ENCODE peak calls at places on chromosomes 7 and 10, in eight cellular contexts. Q is fibroblast of the aortic adventitia, X is fibroblast of lung, O is K562, G is upper lobe of right lung, P is mammary epithelial cell, Y is psoas muscle, K is activated B cell treated with CpG ODN at 0.5 μM for 24 hours. F is an unnamed sample.

GRCh38 chr10:53403688-53404087 is 631.1 kb upstream of the MBL2 start:
- DNase-seq in Q (peak), X (peak), O (no peak), G (peak), P (no peak), Y (peak), K (no peak), F (peak)

GRCh38 chr7:85595639-85596268 is 408.9 kb upstream of the SEMA3D start:
- DNase-seq in Q (peak), X (peak), O (no peak), G (no peak), P (peak), Y (no peak), K (no peak), F (no peak)

GRCh38 chr7:138992052-138992531 is 10.9 kb upstream of the KIAA1549 start:
- DNase-seq in Q (peak), X (no peak), O (no peak), G (no peak), P (no peak), Y (no peak), K (no peak), F (no peak)

GRCh38 chr7:90661290-90662151 is 65.4 kb downstream of the CDK14 start:
- DNase-seq in Q (peak), X (peak), O (no peak), G (no peak), P (peak), Y (no peak), K (no peak), F (no peak)

GRCh38 chr10:67883710-67884312 is 645 bp upstream of the SIRT1 start:
- DNase-seq in Q (peak), X (no peak), O (peak), G (no peak), P (no peak), Y (no peak), K (no peak), F (no peak)

GRCh38 chr7:39892361-39892760 is 57.7 kb upstream of the CDK13 start:
- DNase-seq in Q (no peak), X (no peak), O (no peak), G (no peak), P (peak), Y (no peak), K (no peak), F (no peak)

GRCh38 chr10:91700788-91701444 is 68.0 kb upstream of the PPP1R3C start:
- DNase-seq in Q (peak), X (peak), O (no peak), G (no peak), P (peak), Y (no peak), K (no peak), F (no peak)

GRCh38 chr7:71329030-71329668 is 197.2 kb downstream of the GALNT17 start:
- DNase-seq in Q (no peak), X (no peak), O (no peak), G (no peak), P (no peak), Y (no peak), K (no peak), F (no peak)

GRCh38 chr10:105473170-105473569 is 832.1 kb downstream of the SORCS3 start:
- DNase-seq in Q (no peak), X (no peak), O (no peak), G (no peak), P (no peak), Y (no peak), K (no peak), F (no peak)

GRCh38 chr10:30494558-30494957 is 60.6 kb downstream of the MAP3K8 start:
- DNase-seq in Q (no peak), X (no peak), O (no peak), G (no peak), P (no peak), Y (no peak), K (no peak), F (no peak)

GRCh38 chr7:119320316-119320715 is 952.7 kb upstream of the KCND2 start:
- DNase-seq in Q (no peak), X (no peak), O (no peak), G (no peak), P (peak), Y (no peak), K (no peak), F (no peak)

GRCh38 chr7:66697451-66698438 is 42.8 kb upstream of the RABGEF1 start:
- DNase-seq in Q (peak), X (peak), O (no peak), G (no peak), P (peak), Y (peak), K (no peak), F (no peak)

GRCh38 chr10:16612148-16612742 is 90.6 kb upstream of the C1QL3 start:
- DNase-seq in Q (peak), X (peak), O (peak), G (no peak), P (peak), Y (no peak), K (no peak), F (no peak)

GRCh38 chr10:87818505-87819273 is 663 bp upstream of the ATAD1 start:
- DNase-seq in Q (peak), X (peak), O (peak), G (peak), P (peak), Y (no peak), K (no peak), F (no peak)

GRCh38 chr10:71273506-71273905 is 45.6 kb upstream of the SLC29A3 start:
- DNase-seq in Q (no peak), X (no peak), O (no peak), G (no peak), P (no peak), Y (no peak), K (no peak), F (peak)

GRCh38 chr7:55575098-55575497 is 2.8 kb upstream of the VOPP1 start:
- DNase-seq in Q (no peak), X (no peak), O (no peak), G (no peak), P (no peak), Y (no peak), K (no peak), F (no peak)

GRCh38 chr10:24360286-24361127 is 151.6 kb downstream of the KIAA1217 start:
- DNase-seq in Q (peak), X (peak), O (peak), G (no peak), P (peak), Y (peak), K (no peak), F (no peak)

GRCh38 chr7:2626498-2627117 is 5.2 kb upstream of the TTYH3 start:
- DNase-seq in Q (peak), X (peak), O (no peak), G (no peak), P (no peak), Y (no peak), K (no peak), F (no peak)

GRCh38 chr10:103042129-103042528 is 124.0 kb downstream of the CNNM2 start:
- DNase-seq in Q (no peak), X (no peak), O (no peak), G (no peak), P (peak), Y (no peak), K (no peak), F (no peak)

GRCh38 chr7:106418526-106418925 is 133.7 kb upstream of the NAMPT start:
- DNase-seq in Q (peak), X (peak), O (no peak), G (no peak), P (peak), Y (no peak), K (no peak), F (no peak)

GRCh38 chr10:27783660-27784059 is 38.0 kb upstream of the MKX start:
- DNase-seq in Q (no peak), X (peak), O (peak), G (no peak), P (peak), Y (no peak), K (no peak), F (no peak)

GRCh38 chr7:31065021-31065593 is 13.0 kb downstream of the ADCYAP1R1 start:
- DNase-seq in Q (no peak), X (no peak), O (peak), G (no peak), P (no peak), Y (no peak), K (no peak), F (no peak)

GRCh38 chr10:84523509-84523908 is 195.1 kb downstream of the CCSER2 start:
- DNase-seq in Q (peak), X (no peak), O (peak), G (no peak), P (no peak), Y (no peak), K (no peak), F (no peak)

GRCh38 chr10:132577350-132578005 is 39.9 kb downstream of the INPP5A start:
- DNase-seq in Q (no peak), X (no peak), O (peak), G (no peak), P (no peak), Y (no peak), K (no peak), F (peak)

GRCh38 chr10:124403548-124403947 is 15.2 kb downstream of the OAT start:
- DNase-seq in Q (peak), X (peak), O (peak), G (no peak), P (peak), Y (no peak), K (no peak), F (no peak)

GRCh38 chr7:131803861-131804260 is 247.4 kb upstream of the PODXL start:
- DNase-seq in Q (no peak), X (no peak), O (no peak), G (no peak), P (no peak), Y (no peak), K (no peak), F (no peak)

GRCh38 chr10:74977072-74977471 is 134.4 kb upstream of the SAMD8 start:
- DNase-seq in Q (no peak), X (no peak), O (no peak), G (no peak), P (no peak), Y (no peak), K (no peak), F (no peak)

GRCh38 chr10:74973993-74974392 is 137.5 kb upstream of the SAMD8 start:
- DNase-seq in Q (no peak), X (no peak), O (no peak), G (no peak), P (no peak), Y (no peak), K (no peak), F (no peak)

GRCh38 chr10:74975758-74976157 is 135.7 kb upstream of the SAMD8 start:
- DNase-seq in Q (no peak), X (no peak), O (no peak), G (no peak), P (no peak), Y (no peak), K (no peak), F (no peak)

GRCh38 chr10:74977913-74978847 is 133.3 kb upstream of the SAMD8 start:
- DNase-seq in Q (no peak), X (no peak), O (no peak), G (no peak), P (no peak), Y (no peak), K (no peak), F (no peak)

GRCh38 chr10:74976565-74976964 is 134.9 kb upstream of the SAMD8 start:
- DNase-seq in Q (no peak), X (no peak), O (no peak), G (no peak), P (no peak), Y (no peak), K (no peak), F (no peak)
- TF ChIP-seq CTCF in Q (no peak), X (no peak), O (peak), G (no peak), P (no peak), Y (no peak), K (no peak), F (no peak)

GRCh38 chr10:95196053-95196452 is 2.0 kb downstream of the ACSM6 start:
- DNase-seq in Q (no peak), X (no peak), O (no peak), G (no peak), P (no peak), Y (no peak), K (no peak), F (no peak)

DNA sequence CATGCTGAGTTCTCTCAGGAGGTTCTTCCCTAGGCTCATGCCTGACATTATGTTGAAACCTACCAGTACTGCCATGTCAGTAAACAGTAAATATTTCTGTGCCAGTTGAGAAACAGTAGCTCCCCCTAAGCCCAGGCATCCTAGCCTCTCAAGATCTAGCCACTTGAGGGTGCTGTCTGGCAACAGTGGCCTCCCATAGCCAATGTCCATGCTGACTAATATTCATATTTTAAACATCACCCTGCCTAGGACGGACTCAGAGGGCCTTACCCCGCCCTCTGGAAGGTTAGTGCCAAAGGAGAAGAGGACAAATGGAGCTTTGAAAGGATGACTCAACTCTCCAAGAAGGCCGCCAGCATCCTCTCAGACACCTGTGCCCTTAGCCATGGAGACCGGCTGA is 7.7 kb downstream of the ACSM6 start:
- DNase-seq in Q (peak), X (peak), O (peak), G (no peak), P (peak), Y (no peak), K (no peak), F (no peak)
- TF ChIP-seq CTCF in Q (peak), X (peak), O (peak), G (no peak), P (peak), Y (no peak), K (no peak), F (no peak)

DNA sequence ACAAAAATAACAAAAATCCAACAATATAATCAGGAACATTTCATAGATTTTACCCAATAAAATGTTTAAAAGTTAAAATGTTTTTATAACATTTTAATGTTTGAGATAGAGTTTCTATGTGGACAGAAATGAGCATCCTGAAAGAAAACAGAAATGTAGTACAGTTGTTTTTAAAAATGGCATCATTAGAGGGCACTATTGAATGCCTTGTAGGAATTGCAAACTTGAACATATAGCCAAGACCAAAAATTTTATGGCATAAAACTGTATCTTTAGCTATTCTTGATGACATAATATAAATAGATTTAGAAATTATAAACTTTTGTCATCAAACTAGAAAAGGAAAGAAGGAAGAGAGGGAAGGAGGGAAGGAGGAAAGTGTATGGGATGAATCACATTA is 1372.7 kb downstream of the GATA3 start:
- DNase-seq in Q (no peak), X (peak), O (no peak), G (no peak), P (no peak), Y (no peak), K (no peak), F (no peak)
- TF ChIP-seq CTCF in Q (no peak), X (no peak), O (no peak), G (no peak), P (no peak), Y (no peak), K (no peak), F (no peak)

GRCh38 chr10:3813986-3814831 is 29.2 kb upstream of the KLF6 start:
- DNase-seq in Q (no peak), X (peak), O (no peak), G (no peak), P (peak), Y (no peak), K (no peak), F (no peak)

GRCh38 chr10:3811331-3811870 is 26.4 kb upstream of the KLF6 start:
- DNase-seq in Q (peak), X (peak), O (no peak), G (no peak), P (peak), Y (no peak), K (peak), F (no peak)

GRCh38 chr10:3812141-3812540 is 27.1 kb upstream of the KLF6 start:
- DNase-seq in Q (no peak), X (no peak), O (no peak), G (no peak), P (no peak), Y (no peak), K (no peak), F (no peak)

GRCh38 chr10:3814832-3815209 is 29.8 kb upstream of the KLF6 start:
- DNase-seq in Q (no peak), X (no peak), O (no peak), G (no peak), P (no peak), Y (no peak), K (no peak), F (no peak)

DNA sequence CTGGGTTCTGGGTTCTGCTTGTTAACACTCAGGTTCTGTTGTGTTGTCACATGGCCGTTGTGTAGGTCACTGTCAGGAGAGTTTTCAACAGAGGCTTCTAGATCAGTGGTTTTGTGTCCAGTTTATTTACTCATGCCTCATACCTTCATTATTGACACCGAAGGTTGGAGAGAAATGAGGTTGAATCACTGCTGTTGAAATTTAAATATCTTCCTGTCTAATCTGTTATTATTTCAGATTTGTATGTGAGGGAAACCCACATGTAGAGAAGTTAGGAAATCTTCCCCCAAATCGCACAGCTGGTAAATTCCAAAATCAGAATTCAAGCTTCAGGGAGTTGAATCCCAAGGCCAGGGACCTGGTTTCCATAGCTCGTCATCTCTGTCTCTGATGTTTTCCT is 28.3 kb upstream of the KLF6 start:
- DNase-seq in Q (no peak), X (no peak), O (no peak), G (no peak), P (no peak), Y (no peak), K (no peak), F (no peak)
- TF ChIP-seq CTCF in Q (no peak), X (no peak), O (no peak), G (no peak), P (no peak), Y (no peak), K (no peak), F (no peak)

GRCh38 chr7:35593896-35594295 is 101.0 kb downstream of the HERPUD2 start:
- DNase-seq in Q (no peak), X (no peak), O (peak), G (no peak), P (no peak), Y (no peak), K (no peak), F (no peak)
- TF ChIP-seq CTCF in Q (peak), X (peak), O (peak), G (peak), P (peak), Y (no peak), K (no peak), F (no peak)

DNA sequence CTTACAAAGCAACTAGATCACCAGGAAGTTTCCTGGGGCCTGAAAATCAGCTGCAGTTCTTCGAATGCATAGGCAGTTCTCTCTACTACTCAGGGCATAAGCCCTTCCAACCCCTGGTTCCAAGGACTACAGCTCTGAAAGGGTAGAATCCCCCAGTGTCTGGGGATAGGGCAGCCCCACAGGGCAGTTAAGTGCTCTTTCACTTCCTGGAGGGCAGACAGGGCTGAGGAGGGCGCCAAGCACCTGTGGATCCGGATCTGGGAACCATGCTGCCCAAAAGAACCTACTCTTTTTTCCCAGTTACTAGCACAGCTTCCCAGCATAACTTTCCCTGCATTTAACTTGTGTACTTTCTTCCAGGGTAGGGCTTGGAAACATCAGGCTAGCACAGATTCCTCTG is 41.1 kb downstream of the CXCL12 start:
- DNase-seq in Q (no peak), X (no peak), O (no peak), G (no peak), P (no peak), Y (no peak), K (no peak), F (no peak)
- TF ChIP-seq CTCF in Q (no peak), X (no peak), O (no peak), G (no peak), P (no peak), Y (peak), K (no peak), F (no peak)